ENCODE peak calls at places on chromosomes 16 and 17, in six cellular contexts. E is tibial artery, U is IMR-90, L is H9, S is PC-3, Q is SK-N-SH. V is an unnamed sample.
A peak's percentile ranks its signal among the peaks of the same experiment; 100 is the strongest.

GRCh38 chr17:71438631-71439146 is 682.1 kb upstream of the SOX9 start:
- DNase-seq in E (no peak), U (peak; percentile 98), S (peak; percentile 97), L (no peak), Q (peak; percentile 56), V (no peak)

GRCh38 chr17:41733348-41734138 is 900 bp downstream of the HAP1 start:
- DNase-seq in E (no peak), S (no peak), L (peak; percentile 49), Q (peak; percentile 52), U (no peak), V (no peak)

GRCh38 chr17:57344261-57344660 is 87.9 kb downstream of the MSI2 start:
- DNase-seq in U (no peak), S (no peak), L (no peak), E (no peak), Q (no peak), V (no peak)

GRCh38 chr17:58191259-58191896 is 1.1 kb upstream of the EPX start:
- DNase-seq in E (no peak), U (no peak), Q (peak; percentile 20), S (no peak), L (no peak), V (no peak)

GRCh38 chr16:31010539-31010938 is at the start of gene STX1B:
- DNase-seq in U (no peak), L (peak; percentile 81), S (no peak), Q (peak; percentile 100), E (no peak), V (no peak)

GRCh38 chr17:3656353-3656752 is 12.0 kb downstream of the TAX1BP3 start:
- DNase-seq in L (no peak), E (no peak), U (no peak), Q (no peak), S (no peak), V (no peak)

GRCh38 chr16:17404903-17405691 is 65.7 kb downstream of the XYLT1 start:
- DNase-seq in L (no peak), E (peak; percentile 99), S (no peak), Q (peak; percentile 21), U (peak; percentile 49), V (peak; percentile 89)

GRCh38 chr17:1351275-1351674 is 48.7 kb downstream of the YWHAE start:
- DNase-seq in S (no peak), L (no peak), U (no peak), Q (no peak), E (no peak), V (no peak)

GRCh38 chr16:80084614-80085013 is 456.2 kb upstream of the DYNLRB2 start:
- DNase-seq in S (peak; percentile 26), U (no peak), L (peak; percentile 76), Q (no peak), E (no peak), V (peak; percentile 50)

GRCh38 chr16:616771-617586 is 13.8 kb upstream of the WFIKKN1 start:
- DNase-seq in U (no peak), Q (no peak), E (no peak), S (no peak), L (no peak), V (no peak)

GRCh38 chr17:4942760-4943508 is 2.9 kb downstream of the RNF167 start:
- DNase-seq in L (no peak), S (no peak), E (peak; percentile 41), Q (no peak), U (no peak), V (no peak)

GRCh38 chr16:49914697-49915096 is 58.8 kb upstream of the ZNF423 start:
- DNase-seq in L (no peak), S (no peak), E (no peak), Q (no peak), U (no peak), V (peak; percentile 17)

GRCh38 chr17:61536417-61536955 is 54.5 kb downstream of the NACA2 start:
- DNase-seq in E (no peak), L (no peak), S (no peak), Q (no peak), U (peak; percentile 12), V (no peak)

GRCh38 chr17:42291136-42291535 is 2.8 kb downstream of the STAT5A start:
- DNase-seq in U (no peak), Q (no peak), S (no peak), L (peak; percentile 14), E (peak; percentile 48), V (no peak)

GRCh38 chr17:39084558-39084957 is 66.9 kb downstream of the PLXDC1 start:
- DNase-seq in S (no peak), U (no peak), L (no peak), E (no peak), Q (peak; percentile 51), V (no peak)

GRCh38 chr16:82657786-82658185 is 31.0 kb downstream of the CDH13 start:
- DNase-seq in L (no peak), S (no peak), U (no peak), Q (no peak), E (no peak), V (no peak)

GRCh38 chr17:28747046-28747691 is 3.4 kb downstream of the TRAF4 start:
- DNase-seq in U (no peak), Q (no peak), E (peak; percentile 75), S (peak; percentile 81), L (peak; percentile 52), V (no peak)

GRCh38 chr17:64778367-64779290 is 116.5 kb upstream of the SMURF2 start:
- DNase-seq in S (peak; percentile 40), U (no peak), Q (no peak), L (peak; percentile 76), E (peak; percentile 67), V (peak; percentile 62)

GRCh38 chr16:75138636-75139035 is 9.7 kb upstream of the ZFP1 start:
- DNase-seq in L (peak; percentile 53), S (no peak), E (no peak), U (no peak), Q (no peak), V (no peak)

GRCh38 chr17:79457889-79458288 is 153.0 kb downstream of the RBFOX3 start:
- DNase-seq in S (no peak), Q (no peak), L (no peak), E (no peak), U (no peak), V (no peak)

GRCh38 chr16:58829096-58829495 is 95.0 kb upstream of the GOT2 start:
- DNase-seq in S (no peak), U (no peak), L (no peak), Q (no peak), E (no peak), V (no peak)

GRCh38 chr17:67628580-67629013 is 89.1 kb upstream of the NOL11 start:
- DNase-seq in L (peak; percentile 78), U (no peak), E (no peak), S (no peak), Q (peak; percentile 64), V (no peak)

GRCh38 chr17:67625971-67626370 is 91.8 kb upstream of the NOL11 start:
- DNase-seq in L (no peak), S (no peak), U (no peak), E (no peak), Q (no peak), V (no peak)

GRCh38 chr17:67624886-67625656 is 92.7 kb upstream of the NOL11 start:
- DNase-seq in Q (no peak), L (no peak), U (no peak), S (no peak), E (no peak), V (no peak)

GRCh38 chr17:67633751-67634191 is 84.0 kb upstream of the NOL11 start:
- DNase-seq in L (no peak), U (peak; percentile 41), E (no peak), Q (no peak), S (no peak), V (no peak)

DNA sequence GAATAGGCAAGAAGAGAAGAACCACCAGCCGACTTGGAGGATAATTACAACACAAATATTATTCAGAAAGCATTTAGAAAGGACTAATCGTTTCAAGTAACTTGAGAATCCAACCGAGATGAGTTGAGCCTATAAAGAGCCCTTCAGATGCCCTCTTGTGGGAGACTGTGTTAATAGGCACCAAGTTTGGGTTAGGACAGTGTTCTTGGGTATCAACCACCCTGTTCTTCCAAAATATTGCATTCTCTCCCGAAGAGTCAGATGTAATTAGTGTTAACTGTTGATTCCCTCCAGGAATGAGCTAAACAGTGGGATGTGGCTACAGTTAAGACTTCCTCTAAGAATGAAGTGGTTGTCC is 87.8 kb upstream of the NOL11 start:
- DNase-seq in S (peak; percentile 80), Q (peak; percentile 59), L (no peak), U (peak; percentile 75), E (no peak), V (no peak)
- TF ChIP-seq CTCF in S (peak; percentile 82), Q (peak; percentile 72), L (peak; percentile 61), U (peak; percentile 62), E (no peak), V (peak; percentile 40)

GRCh38 chr16:89300976-89301360 is 83.5 kb downstream of the ZNF778 start:
- DNase-seq in Q (no peak), U (no peak), S (no peak), L (no peak), E (no peak), V (no peak)
- H3K27ac ChIP-seq in Q (peak overlapping the region; percentile 81), U (peak overlapping the region; percentile 64), S (peak overlapping the region; percentile 93), L (no peak overlapping the region), E (peak overlapping the region; percentile 79), V (peak overlapping the region; percentile 80)

DNA sequence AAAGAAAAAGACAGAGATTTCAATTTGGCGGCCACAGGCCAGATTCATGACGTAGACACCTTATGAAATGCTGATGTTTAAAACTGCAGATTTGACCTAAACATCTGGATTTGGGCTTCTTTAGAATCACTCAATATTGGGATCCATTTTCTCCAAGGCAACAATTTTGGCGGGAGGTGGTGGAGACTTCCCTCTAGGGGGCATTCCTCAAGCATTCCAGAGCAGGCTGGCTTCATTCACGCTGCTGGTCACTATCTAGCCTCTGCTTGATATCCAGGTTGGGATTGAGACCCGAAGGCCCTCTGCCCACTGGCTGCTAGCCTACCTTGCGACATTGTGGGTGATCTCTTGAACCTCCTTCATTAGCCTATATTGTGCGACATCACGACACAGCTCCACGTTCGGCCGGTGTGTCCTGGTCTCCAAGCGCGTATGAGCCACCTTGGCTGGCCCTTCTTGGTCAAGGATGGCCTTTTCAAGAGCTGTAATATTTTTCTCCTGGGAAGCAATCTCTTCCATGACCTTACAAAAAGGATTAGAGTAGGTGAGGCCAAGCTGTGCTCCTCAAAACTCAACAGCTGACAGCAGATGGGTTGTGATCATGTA is 24.5 kb downstream of the FBXO39 start:
- DNase-seq in E (no peak), S (no peak), U (peak; percentile 4), Q (no peak), L (peak; percentile 64), V (no peak)
- TF ChIP-seq CTCF in E (no peak), S (no peak), U (peak; percentile 56), Q (no peak), L (peak; percentile 68), V (no peak)

DNA sequence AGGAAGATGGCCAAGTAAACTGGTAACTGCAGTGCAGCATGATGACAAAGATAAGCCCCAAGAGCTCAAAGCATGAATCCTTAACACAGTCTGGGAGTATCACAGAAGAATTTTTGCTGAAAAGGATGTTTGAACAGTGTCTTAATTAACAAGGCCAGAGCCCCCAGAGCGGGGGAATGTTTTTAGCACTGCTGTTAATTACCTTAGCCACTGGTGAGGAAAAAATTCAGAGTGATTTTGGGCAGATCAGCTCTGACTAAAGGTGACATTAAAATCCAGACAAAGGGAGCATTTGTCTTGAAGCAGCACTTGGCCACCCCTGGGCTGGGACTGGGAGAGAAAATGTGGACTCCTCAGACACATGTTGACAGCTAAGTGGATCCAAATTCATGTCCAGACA is 30.0 kb downstream of the ADAMTS18 start:
- DNase-seq in E (no peak), S (no peak), L (no peak), U (no peak), Q (no peak), V (no peak)
- H3K27ac ChIP-seq in E (no peak overlapping the region), S (no peak overlapping the region), L (no peak overlapping the region), U (no peak overlapping the region), Q (no peak overlapping the region), V (no peak overlapping the region)

V was measured in psoas muscle.